ENCODE peak calls at places on chromosomes 16 and 17, in seven cellular contexts. D is AG04450, Z is left ventricle myocardium inferior, V is ovary, B is left lung, Y is lower lobe of right lung, R is PC-3. U is an unnamed sample.

GRCh38 chr17:63419949-63420867 is 25.9 kb downstream of the CYB561 start:
- DNase-seq in D (no peak), Z (no peak), V (no peak), B (no peak), Y (no peak), R (no peak), U (no peak)

GRCh38 chr17:71440513-71440912 is 680.3 kb upstream of the SOX9 start:
- DNase-seq in D (no peak), Z (no peak), V (no peak), B (no peak), Y (no peak), R (peak), U (no peak)

GRCh38 chr16:24761526-24761925 is 32.1 kb downstream of the TNRC6A start:
- DNase-seq in D (no peak), Z (no peak), V (peak), B (no peak), Y (no peak), R (no peak), U (no peak)

GRCh38 chr16:51640196-51640595 is 489.1 kb upstream of the SALL1 start:
- DNase-seq in D (no peak), Z (no peak), V (no peak), B (no peak), Y (no peak), R (no peak), U (no peak)

GRCh38 chr16:80176114-80176513 is 364.7 kb upstream of the DYNLRB2 start:
- DNase-seq in D (no peak), Z (no peak), V (no peak), B (no peak), Y (no peak), R (no peak), U (no peak)

GRCh38 chr17:3528604-3529511 is 28.8 kb downstream of the TRPV3 start:
- DNase-seq in D (no peak), Z (no peak), V (peak), B (no peak), Y (no peak), R (no peak), U (no peak)

GRCh38 chr17:69654981-69655581 is 240.6 kb downstream of the MAP2K6 start:
- DNase-seq in D (peak), Z (no peak), V (no peak), B (no peak), Y (no peak), R (peak), U (no peak)

GRCh38 chr16:48999508-48999907 is 282.1 kb downstream of the CBLN1 start:
- DNase-seq in D (no peak), Z (no peak), V (no peak), B (no peak), Y (no peak), R (no peak), U (no peak)

GRCh38 chr16:88681084-88681680 is 5.1 kb downstream of the SNAI3 start:
- DNase-seq in D (no peak), Z (no peak), V (no peak), B (no peak), Y (peak), R (peak), U (no peak)

GRCh38 chr17:44688675-44689491 is 693 bp downstream of the CCDC43 start:
- DNase-seq in D (no peak), Z (no peak), V (no peak), B (no peak), Y (no peak), R (peak), U (no peak)

GRCh38 chr17:19770985-19771710 is 23.1 kb upstream of the ALDH3A1 start:
- DNase-seq in D (no peak), Z (no peak), V (no peak), B (no peak), Y (no peak), R (no peak), U (no peak)

GRCh38 chr17:69048634-69049033 is 12.1 kb downstream of the ABCA9 start:
- DNase-seq in D (no peak), Z (no peak), V (no peak), B (no peak), Y (no peak), R (no peak), U (no peak)

GRCh38 chr17:83030432-83030831 is 49.0 kb upstream of the METRNL start:
- DNase-seq in D (no peak), Z (no peak), V (no peak), B (peak), Y (no peak), R (no peak), U (no peak)

GRCh38 chr17:7020894-7021664 is 1.8 kb upstream of the BCL6B start:
- DNase-seq in D (no peak), Z (no peak), V (no peak), B (no peak), Y (no peak), R (no peak), U (no peak)
- H3K27ac ChIP-seq in D (no peak), Z (peak), V (no peak), B (peak), Y (peak), R (no peak), U (no peak)

DNA sequence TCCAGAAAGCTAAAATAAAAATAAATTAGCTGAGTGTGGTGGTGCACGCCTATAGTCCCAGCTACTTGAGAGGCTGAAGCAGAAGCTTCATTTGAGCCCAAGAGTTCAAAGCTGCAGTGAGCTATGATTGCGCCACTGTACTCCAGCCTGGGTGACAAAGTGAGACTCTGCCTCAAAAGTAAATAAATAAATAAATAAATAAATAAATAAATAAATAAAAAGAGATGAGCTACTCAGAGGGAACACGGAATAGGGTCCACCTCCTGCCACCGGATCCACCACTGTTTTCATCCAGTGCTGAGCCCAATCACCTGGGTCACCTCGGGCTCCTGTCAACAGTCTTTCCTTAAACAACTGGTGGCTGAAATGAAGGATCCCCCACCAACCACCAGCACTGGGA is 6.7 kb upstream of the DPEP3 start:
- DNase-seq in D (no peak), Z (no peak), V (no peak), B (no peak), Y (no peak), R (no peak), U (no peak)
- H3K27ac ChIP-seq in D (no peak), Z (peak), V (no peak), B (no peak), Y (peak), R (no peak), U (no peak)

GRCh38 chr17:78271419-78272160 is 40.2 kb downstream of the TMEM235 start:
- DNase-seq in D (no peak), Z (no peak), V (no peak), B (no peak), Y (no peak), R (no peak), U (no peak)
- H3K27ac ChIP-seq in D (no peak), Z (no peak), V (no peak), B (no peak), Y (no peak), R (no peak), U (no peak)

GRCh38 chr16:87233928-87234327 is 83.3 kb downstream of the C16orf95 start:
- DNase-seq in D (no peak), Z (no peak), V (no peak), B (no peak), Y (no peak), R (no peak), U (no peak)

GRCh38 chr16:87238371-87238715 is 78.8 kb downstream of the C16orf95 start:
- DNase-seq in D (no peak), Z (no peak), V (no peak), B (no peak), Y (no peak), R (no peak), U (no peak)

GRCh38 chr16:87236516-87237115 is 80.6 kb downstream of the C16orf95 start:
- DNase-seq in D (no peak), Z (no peak), V (no peak), B (no peak), Y (no peak), R (no peak), U (no peak)

GRCh38 chr16:87234601-87235000 is 82.6 kb downstream of the C16orf95 start:
- DNase-seq in D (no peak), Z (no peak), V (no peak), B (no peak), Y (no peak), R (no peak), U (no peak)

GRCh38 chr16:87235810-87236515 is 81.2 kb downstream of the C16orf95 start:
- DNase-seq in D (no peak), Z (no peak), V (no peak), B (no peak), Y (no peak), R (no peak), U (no peak)
- H3K27ac ChIP-seq in D (no peak), Z (no peak), V (no peak), B (no peak), Y (no peak), R (no peak), U (no peak)

GRCh38 chr17:18101828-18102227 is 6.7 kb upstream of the MYO15A start:
- DNase-seq in D (no peak), Z (no peak), V (no peak), B (no peak), Y (no peak), R (no peak), U (no peak)

GRCh38 chr17:18102640-18103039 is 5.9 kb upstream of the MYO15A start:
- DNase-seq in D (no peak), Z (no peak), V (no peak), B (no peak), Y (no peak), R (no peak), U (no peak)

GRCh38 chr17:18100616-18101015 is 7.9 kb upstream of the MYO15A start:
- DNase-seq in D (no peak), Z (no peak), V (no peak), B (no peak), Y (no peak), R (no peak), U (no peak)

GRCh38 chr17:18094409-18094807 is 6.7 kb downstream of the DRG2 start:
- DNase-seq in D (no peak), Z (no peak), V (no peak), B (no peak), Y (no peak), R (no peak), U (no peak)

GRCh38 chr17:18099516-18099915 is 9.0 kb upstream of the MYO15A start:
- DNase-seq in D (no peak), Z (no peak), V (no peak), B (no peak), Y (no peak), R (no peak), U (no peak)
- H3K27ac ChIP-seq in D (no peak), Z (no peak), V (no peak), B (no peak), Y (no peak), R (no peak), U (no peak)

DNA sequence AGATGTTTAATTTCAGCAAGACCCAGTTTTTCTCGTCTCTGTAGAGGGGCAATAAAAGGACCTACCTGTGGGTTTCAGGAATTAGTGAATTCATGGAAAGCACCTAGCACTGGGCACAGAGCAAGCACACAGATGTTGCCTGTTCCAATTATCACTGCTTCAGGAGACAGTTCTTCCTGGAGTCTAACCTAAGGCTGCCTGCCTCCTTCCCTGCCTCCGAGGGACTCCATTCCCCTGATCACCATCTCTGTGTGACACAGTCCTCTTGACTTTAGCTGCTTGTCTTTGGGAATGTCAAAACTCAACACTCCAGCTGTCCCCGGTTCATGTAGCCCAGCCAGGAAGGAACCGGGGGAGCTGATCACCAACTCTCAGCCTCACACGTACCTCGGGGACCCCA is 474.9 kb downstream of the SLC39A11 start:
- DNase-seq in D (no peak), Z (no peak), V (no peak), B (no peak), Y (no peak), R (no peak), U (no peak)
- H3K27ac ChIP-seq in D (no peak), Z (no peak), V (no peak), B (no peak), Y (no peak), R (peak), U (no peak)

DNA sequence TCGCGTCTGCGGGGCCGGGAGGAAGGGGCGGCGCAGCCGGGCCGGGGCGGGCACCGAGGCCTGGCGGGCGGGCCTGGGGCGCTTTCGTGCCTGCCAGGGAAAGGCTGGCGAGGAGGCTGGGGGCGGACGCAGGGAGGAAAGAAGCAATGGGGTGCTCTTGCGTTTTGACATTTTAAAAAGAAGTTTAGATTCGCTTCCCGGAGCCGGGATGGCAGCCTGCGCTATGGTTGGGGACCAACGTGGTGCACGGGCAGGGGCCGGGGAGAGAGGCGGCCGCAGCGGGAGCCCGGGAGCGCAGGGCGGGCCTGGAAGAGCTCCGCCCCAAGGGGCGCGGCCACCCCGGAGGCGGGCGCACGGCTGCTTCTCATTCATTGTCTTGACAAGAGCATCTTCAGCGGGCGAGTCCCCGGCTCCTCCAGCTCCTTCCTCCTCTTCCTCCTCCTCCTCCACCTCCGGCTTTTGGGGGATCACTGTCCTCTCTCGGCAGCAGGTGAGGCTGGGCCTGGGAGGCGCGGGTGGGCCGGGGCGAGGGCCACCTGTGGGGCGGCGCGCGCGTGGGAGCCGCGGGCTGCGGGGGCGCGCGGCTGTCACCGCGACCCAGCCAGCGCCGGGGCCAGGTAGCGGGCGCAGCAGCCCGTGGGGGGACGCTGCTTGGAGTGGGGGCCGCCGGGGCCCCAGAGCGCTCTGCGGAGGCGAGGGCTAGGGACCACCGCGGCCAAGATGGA is at the start of gene CORO1A:
- DNase-seq in D (peak), Z (peak), V (peak), B (peak), Y (peak), R (peak), U (peak)
- H3K27ac ChIP-seq in D (no peak), Z (peak), V (peak), B (peak), Y (peak), R (no peak), U (peak)

DNA sequence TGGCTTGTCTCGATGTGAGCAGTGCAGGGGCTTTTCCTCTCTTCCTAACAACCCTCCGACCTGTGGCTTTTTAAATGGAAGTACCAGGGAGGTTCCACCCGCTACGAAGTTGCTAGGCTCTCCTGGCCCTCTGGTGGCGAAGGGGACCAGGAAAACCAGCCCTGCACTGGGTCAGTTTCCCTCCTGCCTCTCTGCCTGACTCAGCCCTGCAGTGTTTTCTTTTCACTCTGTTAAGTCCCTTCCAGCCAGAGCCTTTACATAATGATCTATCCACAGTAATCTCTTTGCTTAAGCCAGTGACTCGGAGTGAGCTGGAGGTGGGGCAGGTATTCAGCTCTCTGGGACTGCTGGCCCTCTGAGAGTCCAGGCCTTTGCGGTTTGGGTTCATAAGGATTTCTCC is 331.3 kb upstream of the EEF2KMT start:
- DNase-seq in D (no peak), Z (no peak), V (no peak), B (no peak), Y (no peak), R (peak), U (no peak)
- H3K27ac ChIP-seq in D (no peak), Z (no peak), V (no peak), B (no peak), Y (no peak), R (no peak), U (no peak)